ENCODE peak calls at places on chromosomes 3 and 15, in four cellular contexts. One of them, this sample, is unnamed. For H3K36me3, the result is how much of the 10 kb centered on the place peaks cover.

GRCh38 chr3:113279686-113280085 is 68.3 kb downstream of the BOC start:
- DNase-seq in cardiac muscle cell: no peak
- DNase-seq in SJSA1: no peak
- DNase-seq in MM.1S: no peak
- DNase-seq in this sample: peak

GRCh38 chr3:183385698-183386590 is 42.5 kb downstream of the MCF2L2 start:
- DNase-seq in cardiac muscle cell: peak
- DNase-seq in SJSA1: no peak
- DNase-seq in MM.1S: peak
- DNase-seq in this sample: no peak

GRCh38 chr3:88671594-88671993 is 435.8 kb upstream of the EPHA3 start:
- DNase-seq in cardiac muscle cell: no peak
- DNase-seq in SJSA1: no peak
- DNase-seq in MM.1S: no peak
- DNase-seq in this sample: no peak

GRCh38 chr3:56012732-56013131 is 455.5 kb downstream of the ERC2 start:
- DNase-seq in cardiac muscle cell: peak
- DNase-seq in SJSA1: no peak
- DNase-seq in MM.1S: no peak
- DNase-seq in this sample: no peak

GRCh38 chr3:32321095-32321835 is 70.4 kb upstream of the CMTM7 start:
- DNase-seq in cardiac muscle cell: peak
- DNase-seq in SJSA1: no peak
- DNase-seq in MM.1S: no peak
- DNase-seq in this sample: no peak

GRCh38 chr15:101137312-101137940 is 114.4 kb downstream of the CHSY1 start:
- DNase-seq in cardiac muscle cell: no peak
- DNase-seq in SJSA1: no peak
- DNase-seq in MM.1S: no peak
- DNase-seq in this sample: peak

GRCh38 chr3:124142389-124142970 is 150.6 kb upstream of the ROPN1 start:
- DNase-seq in cardiac muscle cell: no peak
- DNase-seq in SJSA1: no peak
- DNase-seq in MM.1S: no peak
- DNase-seq in this sample: no peak

GRCh38 chr3:51711352-51712019 is 4.6 kb downstream of the GRM2 start:
- DNase-seq in cardiac muscle cell: no peak
- DNase-seq in SJSA1: no peak
- DNase-seq in MM.1S: no peak
- DNase-seq in this sample: no peak

GRCh38 chr15:80550219-80550909 is 144.7 kb upstream of the ABHD17C start:
- DNase-seq in cardiac muscle cell: peak
- DNase-seq in SJSA1: peak
- DNase-seq in MM.1S: no peak
- DNase-seq in this sample: no peak

GRCh38 chr3:182895513-182896112 is 84.7 kb downstream of the DCUN1D1 start:
- DNase-seq in cardiac muscle cell: no peak
- DNase-seq in SJSA1: no peak
- DNase-seq in MM.1S: no peak
- DNase-seq in this sample: no peak

GRCh38 chr3:100399341-100400071 is 1.4 kb downstream of the TOMM70 start:
- DNase-seq in cardiac muscle cell: no peak
- DNase-seq in SJSA1: no peak
- DNase-seq in MM.1S: no peak
- DNase-seq in this sample: peak

GRCh38 chr3:27714692-27715453 is 7.2 kb downstream of the EOMES start:
- DNase-seq in cardiac muscle cell: peak
- DNase-seq in SJSA1: no peak
- DNase-seq in MM.1S: no peak
- DNase-seq in this sample: peak

GRCh38 chr3:10344147-10344943 is 23.4 kb upstream of the SEC13 start:
- DNase-seq in cardiac muscle cell: peak
- DNase-seq in SJSA1: no peak
- DNase-seq in MM.1S: peak
- DNase-seq in this sample: peak

GRCh38 chr3:9951962-9952805 is at the start of gene PRRT3:
- DNase-seq in cardiac muscle cell: peak
- DNase-seq in SJSA1: no peak
- DNase-seq in MM.1S: peak
- DNase-seq in this sample: peak

GRCh38 chr15:85934691-85935090 is 140.0 kb upstream of the KLHL25 start:
- DNase-seq in cardiac muscle cell: no peak
- DNase-seq in SJSA1: no peak
- DNase-seq in MM.1S: no peak
- DNase-seq in this sample: no peak

DNA sequence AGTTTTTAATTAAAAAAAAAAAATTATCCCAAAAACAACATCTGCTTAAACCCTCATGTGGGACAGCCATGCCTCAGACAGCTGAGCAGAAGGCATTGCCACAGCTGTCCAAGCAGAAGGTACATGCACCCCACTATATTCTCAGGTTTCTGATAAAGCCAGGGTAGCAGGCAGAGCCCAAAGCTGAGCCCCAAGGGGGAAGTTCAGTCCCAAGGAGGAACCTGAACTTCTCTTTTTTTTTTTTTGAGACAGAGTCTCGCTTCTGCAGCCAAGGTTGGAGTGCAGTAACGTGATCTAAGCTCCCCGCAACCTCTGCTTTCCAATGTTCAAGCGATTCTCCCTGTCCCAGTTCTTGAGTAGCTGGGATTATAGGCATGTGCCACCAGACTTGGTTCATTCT is 33.2 kb downstream of the MKRN2 start:
- DNase-seq in cardiac muscle cell: no peak
- DNase-seq in SJSA1: no peak
- DNase-seq in MM.1S: no peak
- DNase-seq in this sample: no peak
- H3K36me3 ChIP-seq in cardiac muscle cell: half or more
- H3K36me3 ChIP-seq in SJSA1: half or more
- H3K36me3 ChIP-seq in MM.1S: under half
- H3K36me3 ChIP-seq in this sample: half or more

DNA sequence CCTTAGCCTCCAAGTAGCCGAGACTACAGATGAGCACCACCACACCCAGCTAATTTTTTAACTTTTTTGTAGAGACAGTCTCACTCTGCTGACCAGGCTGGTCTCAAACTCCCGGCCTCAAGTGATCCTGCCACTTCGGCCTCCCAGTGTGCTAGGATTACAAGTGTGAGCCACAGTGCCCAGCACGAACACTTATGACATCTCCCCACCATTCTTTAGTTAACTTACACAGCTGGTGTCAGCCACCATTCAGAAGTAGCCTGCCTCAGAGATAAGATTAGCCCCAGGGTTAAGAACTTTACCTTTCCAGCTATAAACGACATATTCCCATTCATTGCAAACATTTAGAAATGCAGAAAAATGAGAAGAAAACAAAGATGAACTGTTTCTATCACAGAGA is 58.2 kb downstream of the TRPM7 start:
- DNase-seq in cardiac muscle cell: no peak
- DNase-seq in SJSA1: no peak
- DNase-seq in MM.1S: no peak
- DNase-seq in this sample: no peak
- H3K36me3 ChIP-seq in cardiac muscle cell: half or more
- H3K36me3 ChIP-seq in SJSA1: half or more
- H3K36me3 ChIP-seq in MM.1S: under half
- H3K36me3 ChIP-seq in this sample: under half

GRCh38 chr3:196790636-196791035 is 51.0 kb downstream of the PAK2 start:
- DNase-seq in cardiac muscle cell: no peak
- DNase-seq in SJSA1: no peak
- DNase-seq in MM.1S: no peak
- DNase-seq in this sample: no peak
- H3K36me3 ChIP-seq in cardiac muscle cell: under half
- H3K36me3 ChIP-seq in SJSA1: under half
- H3K36me3 ChIP-seq in MM.1S: under half
- H3K36me3 ChIP-seq in this sample: under half

GRCh38 chr3:170111147-170111771 is 70.3 kb downstream of the PHC3 start:
- DNase-seq in cardiac muscle cell: no peak
- DNase-seq in SJSA1: no peak
- DNase-seq in MM.1S: no peak
- DNase-seq in this sample: no peak

GRCh38 chr3:170107926-170108325 is 70.1 kb downstream of the GPR160 start:
- DNase-seq in cardiac muscle cell: no peak
- DNase-seq in SJSA1: no peak
- DNase-seq in MM.1S: no peak
- DNase-seq in this sample: no peak

GRCh38 chr3:170109579-170110293 is 71.8 kb downstream of the PHC3 start:
- DNase-seq in cardiac muscle cell: no peak
- DNase-seq in SJSA1: no peak
- DNase-seq in MM.1S: no peak
- DNase-seq in this sample: no peak

GRCh38 chr3:170108955-170109354 is 71.2 kb downstream of the GPR160 start:
- DNase-seq in cardiac muscle cell: no peak
- DNase-seq in SJSA1: no peak
- DNase-seq in MM.1S: no peak
- DNase-seq in this sample: no peak
- H3K36me3 ChIP-seq in cardiac muscle cell: under half
- H3K36me3 ChIP-seq in SJSA1: half or more
- H3K36me3 ChIP-seq in MM.1S: under half
- H3K36me3 ChIP-seq in this sample: under half

GRCh38 chr3:179416681-179417080 is 34.6 kb downstream of the GNB4 start:
- DNase-seq in cardiac muscle cell: no peak
- DNase-seq in SJSA1: no peak
- DNase-seq in MM.1S: no peak
- DNase-seq in this sample: no peak
- H3K36me3 ChIP-seq in cardiac muscle cell: under half
- H3K36me3 ChIP-seq in SJSA1: half or more
- H3K36me3 ChIP-seq in MM.1S: under half
- H3K36me3 ChIP-seq in this sample: under half

DNA sequence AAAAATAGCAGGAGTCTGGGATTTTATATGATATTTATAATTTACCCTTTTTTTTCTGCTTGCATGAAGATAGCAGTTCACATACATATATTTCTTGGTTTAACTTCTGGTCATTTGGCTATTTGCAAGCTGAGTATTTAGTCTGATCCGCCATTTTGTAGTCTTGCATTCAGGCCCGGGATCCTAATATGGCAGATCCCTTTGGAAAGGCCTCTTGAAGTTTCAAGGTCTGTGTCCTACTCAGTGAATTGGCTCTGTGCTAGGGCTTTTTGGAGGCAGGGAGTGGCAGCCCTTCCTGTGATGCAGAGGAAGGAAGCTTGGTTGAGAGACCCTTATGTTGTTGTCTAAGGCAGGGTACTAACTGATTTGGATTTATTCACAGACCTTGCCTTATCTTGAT is 2.9 kb downstream of the SNRPN start:
- DNase-seq in cardiac muscle cell: peak
- DNase-seq in SJSA1: no peak
- DNase-seq in MM.1S: no peak
- DNase-seq in this sample: no peak
- H3K36me3 ChIP-seq in cardiac muscle cell: under half
- H3K36me3 ChIP-seq in SJSA1: under half
- H3K36me3 ChIP-seq in MM.1S: under half
- H3K36me3 ChIP-seq in this sample: under half

This sample was measured in spleen.